ENCODE peak calls at places on chromosomes 3 and 15, in seven cellular contexts. M, U, N, B, C, W and F are unnamed samples.
A peak's percentile ranks its signal among the peaks of the same experiment; 100 is the strongest.

GRCh38 chr3:100893590-100893989 is 99.6 kb downstream of the ABI3BP start:
- DNase-seq in B (peak; percentile 74), W (peak; percentile 3), N (peak; percentile 37), M (no peak), C (peak; percentile 42), U (peak; percentile 51), F (no peak)

GRCh38 chr3:139935866-139936817 is 1.2 kb downstream of the CLSTN2 start:
- DNase-seq in M (no peak), W (no peak), C (peak; percentile 19), U (no peak), N (peak; percentile 12), B (no peak), F (peak; percentile 42)

GRCh38 chr3:146540236-146540635 is 4.2 kb downstream of the PLSCR1 start:
- DNase-seq in M (no peak), C (no peak), N (no peak), U (no peak), B (no peak), W (no peak), F (no peak)

GRCh38 chr3:82261013-82261412 is 499.6 kb upstream of the GBE1 start:
- DNase-seq in W (peak; percentile 31), B (no peak), M (no peak), U (no peak), N (no peak), C (no peak), F (no peak)

GRCh38 chr3:13495921-13496723 is 16.0 kb downstream of the HDAC11 start:
- DNase-seq in W (peak; percentile 49), C (peak; percentile 76), M (peak; percentile 73), N (peak; percentile 90), U (peak; percentile 27), B (peak; percentile 73), F (peak; percentile 65)

GRCh38 chr3:23712656-23713559 is 92.8 kb upstream of the UBE2E1 start:
- DNase-seq in M (no peak), C (peak; percentile 57), U (peak; percentile 94), B (peak; percentile 85), N (peak; percentile 78), W (no peak), F (peak; percentile 60)

GRCh38 chr15:77144492-77145070 is 73.7 kb upstream of the TSPAN3 start:
- DNase-seq in C (peak; percentile 47), N (peak; percentile 87), U (peak; percentile 91), B (no peak), M (no peak), W (no peak), F (no peak)

GRCh38 chr3:105747056-105747455 is 121.8 kb downstream of the CBLB start:
- DNase-seq in B (peak; percentile 28), C (no peak), U (peak; percentile 55), M (no peak), W (no peak), N (peak; percentile 69), F (no peak)

GRCh38 chr3:153291052-153291689 is 129.1 kb downstream of the RAP2B start:
- DNase-seq in B (peak; percentile 27), U (peak; percentile 27), W (peak; percentile 12), M (no peak), C (peak; percentile 19), N (no peak), F (no peak)

GRCh38 chr3:161273589-161274218 is 52.6 kb downstream of the NMD3 start:
- DNase-seq in M (peak; percentile 29), N (no peak), U (peak; percentile 44), B (peak; percentile 50), W (peak; percentile 28), C (no peak), F (peak; percentile 26)

GRCh38 chr3:57948080-57948671 is 60.0 kb upstream of the FLNB start:
- DNase-seq in W (peak; percentile 24), U (no peak), B (no peak), M (no peak), N (no peak), C (no peak), F (no peak)

GRCh38 chr3:132448211-132448961 is 31.1 kb downstream of the DNAJC13 start:
- DNase-seq in M (no peak), B (peak; percentile 57), U (peak; percentile 27), W (no peak), C (no peak), N (peak; percentile 6), F (no peak)

GRCh38 chr3:132421832-132422231 is 4.5 kb downstream of the DNAJC13 start:
- DNase-seq in C (no peak), M (no peak), U (peak; percentile 76), N (peak; percentile 32), B (no peak), W (peak; percentile 60), F (peak; percentile 19)

GRCh38 chr3:115698851-115699535 is 75.7 kb downstream of the GAP43 start:
- DNase-seq in W (no peak), N (no peak), U (no peak), M (no peak), C (no peak), B (no peak), F (no peak)

GRCh38 chr15:40098489-40099261 is 10.0 kb downstream of the BMF start:
- DNase-seq in B (peak; percentile 97), U (peak; percentile 95), M (peak; percentile 69), N (peak; percentile 94), W (peak; percentile 97), C (peak; percentile 91), F (peak; percentile 92)

GRCh38 chr3:60932669-60933068 is 318.6 kb downstream of the FHIT start:
- DNase-seq in N (peak; percentile 13), C (no peak), M (no peak), U (peak; percentile 33), W (no peak), B (no peak), F (no peak)

GRCh38 chr15:65221708-65222107 is 10.4 kb upstream of the CILP start:
- DNase-seq in B (no peak), W (no peak), M (no peak), U (no peak), N (no peak), C (no peak), F (peak; percentile 39)

GRCh38 chr3:78785004-78785403 is 982.8 kb downstream of the ROBO1 start:
- DNase-seq in U (no peak), C (no peak), B (no peak), M (no peak), N (no peak), W (no peak), F (no peak)

GRCh38 chr15:98455899-98456298 is 192.4 kb upstream of the IGF1R start:
- DNase-seq in C (no peak), B (no peak), M (no peak), W (no peak), U (no peak), N (no peak), F (no peak)

GRCh38 chr15:53976844-53977392 is 1.3 kb upstream of the UNC13C start:
- DNase-seq in N (no peak), C (no peak), W (peak; percentile 5), M (no peak), B (no peak), U (no peak), F (peak; percentile 53)

GRCh38 chr3:35081902-35082301 is 557.4 kb upstream of the ARPP21 start:
- DNase-seq in U (no peak), N (no peak), B (no peak), M (no peak), W (no peak), C (no peak), F (no peak)